ENCODE peak calls at places on chromosomes 6 and 20, in four cellular contexts. G is Panc1, M is aorta, B is stomach. A is an unnamed sample. For H3K27me3, the result is how much of the 10 kb centered on the place peaks cover.

GRCh38 chr6:56868687-56869086 is 86.2 kb upstream of the BEND6 start:
- DNase-seq in M (no peak), B (no peak), G (no peak), A (no peak)

GRCh38 chr6:43613721-43614395 is 15.2 kb downstream of the GTPBP2 start:
- DNase-seq in B (no peak), G (no peak), M (no peak), A (no peak)

GRCh38 chr6:7216941-7217621 is 95.9 kb downstream of the SSR1 start:
- DNase-seq in B (no peak), G (no peak), M (no peak), A (no peak)

GRCh38 chr20:10906830-10907229 is 233.0 kb upstream of the JAG1 start:
- DNase-seq in M (no peak), G (no peak), B (no peak), A (no peak)

GRCh38 chr6:12842126-12842525 is 125.6 kb downstream of the PHACTR1 start:
- DNase-seq in M (no peak), G (no peak), B (no peak), A (no peak)

GRCh38 chr6:68233623-68234022 is 401.5 kb upstream of the ADGRB3 start:
- DNase-seq in G (no peak), B (no peak), M (no peak), A (no peak)

GRCh38 chr20:38324159-38324558 is 20.2 kb downstream of the BPI start:
- DNase-seq in G (no peak), M (no peak), B (no peak), A (no peak)

GRCh38 chr20:58032599-58032998 is 195.9 kb downstream of the ANKRD60 start:
- DNase-seq in G (no peak), B (no peak), M (no peak), A (no peak)

GRCh38 chr6:158897236-158897635 is 78.1 kb upstream of the EZR start:
- DNase-seq in M (no peak), B (no peak), G (no peak), A (no peak)

GRCh38 chr6:48318670-48319069 is 207.7 kb upstream of the PTCHD4 start:
- DNase-seq in M (no peak), B (no peak), G (no peak), A (no peak)

GRCh38 chr6:11389977-11390376 is 147.6 kb upstream of the TMEM170B start:
- DNase-seq in M (no peak), B (no peak), G (no peak), A (no peak)

GRCh38 chr6:158799051-158799792 is 19.9 kb downstream of the EZR start:
- DNase-seq in M (no peak), G (no peak), B (peak), A (peak)

GRCh38 chr20:24695529-24696225 is 226.2 kb downstream of the SYNDIG1 start:
- DNase-seq in M (peak), G (no peak), B (peak), A (no peak)

GRCh38 chr20:24693466-24694156 is 224.2 kb downstream of the SYNDIG1 start:
- DNase-seq in G (no peak), M (peak), B (peak), A (no peak)

GRCh38 chr20:24694727-24695528 is 225.5 kb downstream of the SYNDIG1 start:
- DNase-seq in M (peak), B (peak), G (no peak), A (no peak)

GRCh38 chr20:24692429-24693190 is 223.2 kb downstream of the SYNDIG1 start:
- DNase-seq in M (peak), G (no peak), B (peak), A (no peak)

GRCh38 chr20:24694157-24694726 is 224.8 kb downstream of the SYNDIG1 start:
- DNase-seq in G (no peak), M (peak), B (peak), A (no peak)
- H3K27me3 ChIP-seq in G (under half), M (under half), B (under half), A (under half)

GRCh38 chr6:117909638-117910037 is 2.6 kb downstream of the SLC35F1 start:
- DNase-seq in M (no peak), B (no peak), G (no peak), A (no peak)
- H3K27me3 ChIP-seq in M (under half), B (half or more), G (under half), A (under half)

GRCh38 chr20:2801459-2801728 is 967 bp upstream of the CPXM1 start:
- DNase-seq in M (no peak), G (no peak), B (no peak), A (no peak)
- H3K27me3 ChIP-seq in M (under half), G (under half), B (half or more), A (under half)

GRCh38 chr20:32535316-32535952 is 49.7 kb downstream of the NOL4L start:
- DNase-seq in G (no peak), M (no peak), B (no peak), A (no peak)
- H3K27me3 ChIP-seq in G (under half), M (under half), B (under half), A (under half)

A was measured in small intestine.